ENCODE peak calls at places on chromosomes 6 and 20, in ten cellular contexts. Y is body of pancreas; V is IMR-90; C is small intestine; T is breast epithelium; D is brain microvascular endothelial cell; L is pancreas; S is fibroblast of lung; P is effector memory CD4-positive, alpha-beta T cell; X is CD4-positive, alpha-beta memory T cell. M is an unnamed sample.

GRCh38 chr20:62116558-62117361 is 5.5 kb upstream of the LSM14B start:
- DNase-seq in Y (no peak), V (no peak), C (no peak), T (no peak), D (no peak), L (no peak), S (no peak), P (no peak), X (no peak), M (no peak)

GRCh38 chr6:5994234-5994998 is 12.3 kb downstream of the NRN1 start:
- DNase-seq in Y (no peak), V (no peak), C (no peak), T (no peak), D (no peak), L (no peak), S (no peak), P (no peak), X (no peak), M (no peak)

GRCh38 chr6:80319286-80319685 is 212.8 kb downstream of the BCKDHB start:
- DNase-seq in Y (no peak), V (no peak), C (no peak), T (no peak), D (no peak), L (no peak), S (peak), P (no peak), X (no peak), M (no peak)

GRCh38 chr20:38094968-38095689 is 61.6 kb downstream of the RPRD1B start:
- DNase-seq in Y (no peak), V (no peak), C (no peak), T (no peak), D (no peak), L (no peak), S (no peak), P (no peak), X (no peak), M (no peak)

GRCh38 chr6:161117329-161117707 is 125.7 kb downstream of the MAP3K4 start:
- DNase-seq in Y (no peak), V (no peak), C (no peak), T (no peak), D (no peak), L (no peak), S (no peak), P (no peak), X (no peak), M (no peak)

GRCh38 chr6:8057263-8057662 is 6.9 kb downstream of the BLOC1S5 start:
- DNase-seq in Y (no peak), V (peak), C (no peak), T (no peak), D (no peak), L (no peak), S (peak), P (no peak), X (no peak), M (no peak)

GRCh38 chr6:136510299-136510698 is 39.9 kb downstream of the MAP7 start:
- DNase-seq in Y (no peak), V (no peak), C (no peak), T (no peak), D (no peak), L (no peak), S (no peak), P (no peak), X (no peak), M (no peak)

GRCh38 chr6:105369145-105369544 is 33.7 kb downstream of the PREP start:
- DNase-seq in Y (no peak), V (no peak), C (no peak), T (no peak), D (no peak), L (no peak), S (no peak), P (no peak), X (no peak), M (no peak)

GRCh38 chr6:130396722-130397121 is 30.9 kb downstream of the TMEM200A start:
- DNase-seq in Y (no peak), V (no peak), C (peak), T (no peak), D (no peak), L (no peak), S (no peak), P (no peak), X (no peak), M (no peak)

GRCh38 chr6:69022991-69023390 is 387.9 kb downstream of the ADGRB3 start:
- DNase-seq in Y (no peak), V (peak), C (no peak), T (no peak), D (no peak), L (no peak), S (peak), P (no peak), X (no peak), M (no peak)

GRCh38 chr6:140779991-140780596 is 1352.6 kb upstream of the GJE1 start:
- DNase-seq in Y (no peak), V (no peak), C (peak), T (no peak), D (no peak), L (no peak), S (no peak), P (no peak), X (no peak), M (no peak)

GRCh38 chr20:38692436-38693411 is 31.6 kb upstream of the SLC32A1 start:
- DNase-seq in Y (peak), V (peak), C (peak), T (no peak), D (peak), L (peak), S (peak), P (no peak), X (peak), M (no peak)

GRCh38 chr20:32543570-32544259 is 41.4 kb downstream of the NOL4L start:
- DNase-seq in Y (no peak), V (no peak), C (no peak), T (no peak), D (no peak), L (no peak), S (no peak), P (no peak), X (no peak), M (no peak)

GRCh38 chr20:64108731-64109389 is 1.5 kb upstream of the NPBWR2 start:
- DNase-seq in Y (no peak), V (no peak), C (no peak), T (peak), D (no peak), L (peak), S (no peak), P (no peak), X (no peak), M (no peak)

GRCh38 chr6:29790626-29791025 is 37.0 kb upstream of the HLA-G start:
- DNase-seq in Y (no peak), V (no peak), C (peak), T (peak), D (no peak), L (no peak), S (no peak), P (no peak), X (no peak), M (no peak)

GRCh38 chr20:49690899-49691620 is 22.6 kb downstream of the B4GALT5 start:
- DNase-seq in Y (peak), V (peak), C (peak), T (no peak), D (peak), L (peak), S (peak), P (no peak), X (no peak), M (no peak)

GRCh38 chr20:34472246-34472925 is 43.8 kb upstream of the DYNLRB1 start:
- DNase-seq in Y (no peak), V (peak), C (no peak), T (no peak), D (peak), L (no peak), S (peak), P (no peak), X (no peak), M (no peak)

DNA sequence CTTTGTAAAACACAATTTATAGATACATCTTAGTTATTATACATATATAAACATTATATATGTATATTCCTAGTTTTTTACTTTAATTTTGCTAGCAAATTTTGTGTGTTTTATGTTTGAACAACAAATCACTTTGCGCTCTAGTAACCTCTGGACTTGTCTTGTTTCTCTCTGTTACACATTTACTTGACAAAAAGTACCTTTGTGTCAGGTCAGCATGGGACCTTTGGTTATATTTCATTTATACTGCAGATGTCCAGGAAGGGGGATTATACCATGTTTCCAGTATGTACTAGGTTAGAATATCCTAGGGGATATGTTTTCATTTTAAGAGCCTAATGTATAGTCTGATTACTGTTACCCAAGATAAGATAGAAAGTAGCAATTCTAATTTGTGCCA is 28.5 kb upstream of the ELOVL5 start:
- DNase-seq in Y (no peak), V (no peak), C (no peak), T (no peak), D (no peak), L (no peak), S (no peak), P (no peak), X (no peak), M (no peak)
- H3K27ac ChIP-seq in Y (no peak), V (no peak), C (no peak), T (no peak), D (no peak), L (no peak), S (no peak), P (no peak), X (no peak), M (no peak)

GRCh38 chr6:37572340-37572739 is 72.6 kb upstream of the CCDC167 start:
- DNase-seq in Y (no peak), V (no peak), C (no peak), T (no peak), D (no peak), L (no peak), S (no peak), P (no peak), X (no peak), M (no peak)

GRCh38 chr6:37569999-37570776 is 70.5 kb upstream of the CCDC167 start:
- DNase-seq in Y (no peak), V (no peak), C (no peak), T (no peak), D (no peak), L (no peak), S (no peak), P (no peak), X (no peak), M (no peak)

GRCh38 chr6:37575221-37575620 is 75.5 kb upstream of the CCDC167 start:
- DNase-seq in Y (no peak), V (no peak), C (no peak), T (no peak), D (no peak), L (no peak), S (no peak), P (no peak), X (no peak), M (no peak)

GRCh38 chr6:37569317-37569716 is 69.6 kb upstream of the CCDC167 start:
- DNase-seq in Y (no peak), V (no peak), C (no peak), T (no peak), D (no peak), L (no peak), S (no peak), P (no peak), X (no peak), M (no peak)

GRCh38 chr6:37570801-37571200 is 71.1 kb upstream of the CCDC167 start:
- DNase-seq in Y (no peak), V (no peak), C (no peak), T (no peak), D (no peak), L (no peak), S (no peak), P (no peak), X (no peak), M (no peak)
- H3K27ac ChIP-seq in Y (no peak), V (no peak), C (no peak), T (no peak), D (no peak), L (no peak), S (no peak), P (no peak), X (no peak), M (no peak)

GRCh38 chr20:1829531-1829930 is 65.7 kb upstream of the SIRPA start:
- DNase-seq in Y (no peak), V (no peak), C (no peak), T (no peak), D (no peak), L (no peak), S (no peak), P (no peak), X (no peak), M (no peak)

GRCh38 chr20:1833216-1833615 is 62.0 kb upstream of the SIRPA start:
- DNase-seq in Y (no peak), V (no peak), C (no peak), T (no peak), D (no peak), L (no peak), S (no peak), P (no peak), X (no peak), M (no peak)

GRCh38 chr20:1830240-1830639 is 65.0 kb upstream of the SIRPA start:
- DNase-seq in Y (peak), V (peak), C (no peak), T (no peak), D (peak), L (peak), S (peak), P (no peak), X (no peak), M (peak)

GRCh38 chr20:1832634-1833033 is 62.6 kb upstream of the SIRPA start:
- DNase-seq in Y (no peak), V (no peak), C (no peak), T (no peak), D (no peak), L (no peak), S (no peak), P (no peak), X (no peak), M (no peak)

GRCh38 chr20:1831606-1832005 is 63.6 kb upstream of the SIRPA start:
- DNase-seq in Y (no peak), V (no peak), C (no peak), T (no peak), D (no peak), L (no peak), S (no peak), P (no peak), X (no peak), M (no peak)
- H3K27ac ChIP-seq in Y (no peak), V (peak), C (no peak), T (no peak), D (no peak), L (no peak), S (no peak), P (no peak), X (no peak), M (no peak)

GRCh38 chr6:14711056-14711703 is 534.7 kb upstream of the JARID2 start:
- DNase-seq in Y (no peak), V (peak), C (peak), T (no peak), D (peak), L (no peak), S (peak), P (no peak), X (peak), M (no peak)
- H3K27ac ChIP-seq in Y (no peak), V (peak), C (peak), T (no peak), D (peak), L (no peak), S (peak), P (no peak), X (no peak), M (no peak)

GRCh38 chr6:142868917-142869316 is 76.1 kb downstream of the HIVEP2 start:
- DNase-seq in Y (no peak), V (no peak), C (no peak), T (no peak), D (no peak), L (no peak), S (no peak), P (no peak), X (no peak), M (no peak)
- H3K27ac ChIP-seq in Y (no peak), V (no peak), C (no peak), T (no peak), D (no peak), L (no peak), S (no peak), P (no peak), X (no peak), M (no peak)

GRCh38 chr6:17684134-17684533 is 22.6 kb downstream of the NUP153 start:
- DNase-seq in Y (no peak), V (no peak), C (no peak), T (no peak), D (no peak), L (no peak), S (no peak), P (no peak), X (no peak), M (no peak)
- H3K27ac ChIP-seq in Y (no peak), V (no peak), C (no peak), T (no peak), D (no peak), L (no peak), S (no peak), P (no peak), X (no peak), M (no peak)

DNA sequence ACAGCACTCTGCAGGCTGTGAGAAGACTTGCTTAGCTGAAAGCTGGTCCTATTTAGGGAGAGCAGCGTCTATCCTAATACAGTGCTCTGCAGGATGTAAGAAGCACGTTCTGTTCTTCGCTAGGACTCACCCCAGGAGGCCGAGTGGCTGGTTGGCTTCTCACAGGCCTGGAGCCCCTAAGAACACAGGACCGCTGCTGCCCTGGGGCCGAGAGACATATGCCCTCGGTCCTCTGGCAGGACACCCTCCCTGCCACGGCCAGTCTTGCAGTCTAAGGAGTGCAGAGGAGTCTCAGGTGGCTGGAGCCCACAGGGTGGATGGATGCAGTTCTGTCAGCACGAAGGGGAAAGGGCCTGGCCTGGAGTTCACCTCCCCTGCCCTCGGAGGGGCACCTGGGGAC is 96.5 kb downstream of the SMOC2 start:
- DNase-seq in Y (no peak), V (no peak), C (no peak), T (no peak), D (no peak), L (no peak), S (no peak), P (no peak), X (no peak), M (no peak)
- H3K27ac ChIP-seq in Y (no peak), V (no peak), C (no peak), T (peak), D (no peak), L (no peak), S (no peak), P (no peak), X (no peak), M (no peak)

DNA sequence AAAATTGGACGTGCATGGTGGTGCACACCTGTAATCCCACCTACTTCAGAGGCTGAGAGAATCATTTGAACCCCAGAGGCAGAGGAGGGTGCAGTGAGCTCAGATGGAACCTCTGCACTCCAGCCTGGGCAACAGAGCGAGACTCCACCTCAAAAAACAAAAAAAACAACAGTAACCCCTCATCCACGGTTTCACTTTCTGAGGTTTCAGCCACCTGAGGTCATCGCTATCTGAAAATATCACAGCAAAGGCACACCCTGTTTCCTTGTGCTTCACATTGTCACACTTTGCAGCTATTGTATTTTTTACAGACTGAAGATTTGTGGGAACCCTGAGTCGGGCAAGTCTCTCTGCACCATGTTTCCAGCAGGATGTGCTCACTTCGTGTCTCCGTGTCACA is 54.1 kb upstream of the FOXQ1 start:
- DNase-seq in Y (no peak), V (no peak), C (no peak), T (no peak), D (no peak), L (no peak), S (no peak), P (no peak), X (no peak), M (no peak)
- H3K27ac ChIP-seq in Y (no peak), V (no peak), C (no peak), T (no peak), D (no peak), L (no peak), S (no peak), P (no peak), X (no peak), M (no peak)

GRCh38 chr6:10406556-10406955 is 8.3 kb downstream of the TFAP2A start:
- DNase-seq in Y (no peak), V (no peak), C (no peak), T (no peak), D (no peak), L (no peak), S (no peak), P (no peak), X (no peak), M (no peak)

GRCh38 chr6:10404107-10404798 is 10.6 kb downstream of the TFAP2A start:
- DNase-seq in Y (peak), V (peak), C (peak), T (peak), D (peak), L (peak), S (peak), P (peak), X (peak), M (peak)

GRCh38 chr6:10403385-10404106 is 11.3 kb downstream of the TFAP2A start:
- DNase-seq in Y (no peak), V (peak), C (no peak), T (no peak), D (peak), L (no peak), S (peak), P (no peak), X (no peak), M (no peak)

GRCh38 chr6:10402648-10403311 is 12.1 kb downstream of the TFAP2A start:
- DNase-seq in Y (no peak), V (no peak), C (no peak), T (no peak), D (no peak), L (no peak), S (no peak), P (no peak), X (no peak), M (no peak)

GRCh38 chr6:10404799-10405524 is 9.9 kb downstream of the TFAP2A start:
- DNase-seq in Y (no peak), V (no peak), C (no peak), T (no peak), D (no peak), L (no peak), S (no peak), P (no peak), X (no peak), M (no peak)
- H3K27ac ChIP-seq in Y (no peak), V (peak), C (peak), T (peak), D (peak), L (no peak), S (no peak), P (no peak), X (peak), M (no peak)

M was measured in caudate nucleus.